ENCODE peak calls at places on chromosomes 6 and 20, in five cellular contexts. K is T47D, G is SK-N-SH, U is HCT116, Q is GM12878. H is an unnamed sample.
A peak's percentile ranks its signal among the peaks of the same experiment; 100 is the strongest.

GRCh38 chr20:50728981-50729874 is 2.2 kb upstream of the PARD6B start:
- DNase-seq in U (peak; percentile 77), Q (no peak), K (peak; percentile 95), G (no peak), H (peak; percentile 75)

GRCh38 chr6:89244237-89244985 is 27.3 kb upstream of the GABRR1 start:
- DNase-seq in Q (no peak), K (no peak), G (no peak), U (no peak), H (no peak)

GRCh38 chr20:3251806-3252205 is 12.8 kb upstream of the SLC4A11 start:
- DNase-seq in U (no peak), K (no peak), Q (no peak), G (no peak), H (no peak)

GRCh38 chr6:28207244-28208179 is 17.6 kb upstream of the ZSCAN9 start:
- DNase-seq in U (no peak), K (no peak), G (peak; percentile 42), Q (no peak), H (no peak)

GRCh38 chr6:48110436-48111142 is 408 bp downstream of the PTCHD4 start:
- DNase-seq in Q (no peak), U (no peak), G (no peak), K (no peak), H (no peak)

GRCh38 chr20:54267510-54268003 is 59.7 kb downstream of the PFDN4 start:
- DNase-seq in G (no peak), U (peak; percentile 87), Q (no peak), K (peak; percentile 91), H (peak; percentile 85)

GRCh38 chr6:73339340-73339739 is 14.7 kb downstream of the DPPA5 start:
- DNase-seq in G (no peak), K (no peak), Q (no peak), U (no peak), H (no peak)

GRCh38 chr20:17710379-17711305 is 10.9 kb downstream of the BANF2 start:
- DNase-seq in U (no peak), Q (no peak), G (no peak), K (no peak), H (peak; percentile 92)

GRCh38 chr6:147674093-147674492 is 165.6 kb downstream of the SAMD5 start:
- DNase-seq in G (no peak), Q (no peak), U (no peak), K (no peak), H (no peak)

DNA sequence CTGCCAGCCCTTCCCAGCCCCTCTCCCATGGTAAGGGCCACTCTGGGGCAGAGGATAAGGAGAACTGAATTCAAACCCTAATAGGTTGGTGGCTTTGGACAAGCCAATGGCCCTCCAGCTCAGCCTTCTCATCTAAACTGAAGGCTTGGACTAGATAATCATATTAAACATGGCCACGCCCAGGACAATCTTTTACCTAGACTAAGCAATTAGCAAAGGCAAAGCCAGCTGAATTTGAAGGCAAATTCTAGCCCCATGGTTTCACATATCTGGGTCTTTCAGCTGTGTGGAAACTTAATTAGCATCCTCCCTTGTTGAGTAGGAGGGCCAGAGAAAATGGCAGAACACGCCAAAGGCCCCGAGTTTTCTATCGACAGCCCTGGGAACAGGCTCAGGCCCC is 10.7 kb downstream of the SLC22A23 start:
- DNase-seq in G (no peak), U (no peak), Q (no peak), K (no peak), H (no peak)
- TF ChIP-seq JUND in G (no peak), U (no peak), Q (no peak), K (no peak), H (no peak)

GRCh38 chr20:57716202-57716601 is 6.4 kb upstream of the PMEPA1 start:
- DNase-seq in K (no peak), Q (no peak), U (no peak), G (no peak), H (no peak)

GRCh38 chr20:57718490-57719009 is 8.7 kb upstream of the PMEPA1 start:
- DNase-seq in Q (peak; percentile 64), K (peak; percentile 99), U (peak; percentile 96), G (peak; percentile 99), H (peak; percentile 65)

GRCh38 chr20:57716893-57717292 is 7.1 kb upstream of the PMEPA1 start:
- DNase-seq in U (no peak), K (no peak), Q (no peak), G (no peak), H (no peak)

GRCh38 chr20:57719951-57720350 is 10.1 kb upstream of the PMEPA1 start:
- DNase-seq in G (no peak), Q (no peak), K (no peak), U (no peak), H (no peak)

GRCh38 chr20:57717797-57718196 is 8.0 kb upstream of the PMEPA1 start:
- DNase-seq in K (peak; percentile 88), Q (no peak), U (no peak), G (no peak), H (no peak)
- TF ChIP-seq JUND in K (peak; percentile 88), Q (no peak), U (no peak), G (no peak), H (no peak)

DNA sequence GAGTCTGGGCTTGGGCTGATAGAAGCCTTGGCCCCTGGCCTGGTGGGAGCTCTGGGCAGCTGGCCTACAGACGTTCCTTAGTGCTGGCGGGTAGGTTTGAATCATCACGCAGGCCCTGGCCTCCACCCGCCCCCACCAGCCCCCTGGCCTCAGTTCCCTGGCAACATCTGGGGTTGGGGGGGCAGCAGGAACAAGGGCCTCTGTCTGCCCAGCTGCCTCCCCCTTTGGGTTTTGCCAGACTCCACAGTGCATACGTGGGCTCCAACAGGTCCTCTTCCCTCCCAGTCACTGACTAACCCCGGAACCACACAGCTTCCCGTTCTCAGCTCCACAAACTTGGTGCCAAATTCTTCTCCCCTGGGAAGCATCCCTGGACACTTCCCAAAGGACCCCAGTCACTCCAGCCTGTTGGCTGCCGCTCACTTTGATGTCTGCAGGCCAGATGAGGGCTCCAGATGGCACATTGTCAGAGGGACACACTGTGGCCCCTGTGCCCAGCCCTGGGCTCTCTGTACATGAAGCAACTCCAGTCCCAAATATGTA is 957 bp upstream of the VEGFA start:
- DNase-seq in K (no peak), Q (no peak), G (peak; percentile 73), U (no peak), H (no peak)
- TF ChIP-seq JUND in K (no peak), Q (no peak), G (no peak), U (no peak), H (no peak)

DNA sequence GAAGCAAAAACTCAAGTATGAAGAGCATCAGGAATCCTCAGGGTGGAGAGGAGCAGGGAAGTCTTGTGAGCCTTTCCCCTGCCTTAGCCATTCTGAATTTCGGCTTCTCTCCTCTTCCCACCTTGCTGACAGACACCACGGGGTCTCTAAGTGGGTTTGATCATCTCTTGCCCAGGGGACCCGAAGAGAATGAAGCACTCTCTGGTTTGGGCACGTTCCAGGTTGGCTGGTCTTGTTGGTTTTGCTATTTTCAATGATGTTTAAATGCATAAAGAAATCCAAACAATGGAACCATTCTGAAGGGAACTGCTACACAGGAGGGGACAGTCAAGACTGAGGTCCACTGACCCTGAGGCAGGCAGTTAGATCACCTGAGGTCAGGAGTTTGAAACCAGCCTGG is 131.7 kb downstream of the PXDC1 start:
- DNase-seq in Q (no peak), G (no peak), K (no peak), U (no peak), H (no peak)
- TF ChIP-seq JUND in Q (no peak), G (no peak), K (no peak), U (no peak), H (no peak)

GRCh38 chr6:32956176-32956575 is 3.3 kb upstream of the HLA-DMA start:
- DNase-seq in G (no peak), U (no peak), K (no peak), Q (no peak), H (no peak)

GRCh38 chr6:32954212-32954745 is 1.4 kb upstream of the HLA-DMA start:
- DNase-seq in Q (no peak), G (no peak), U (no peak), K (no peak), H (no peak)

GRCh38 chr6:32952817-32953739 is at the start of gene HLA-DMA:
- DNase-seq in G (peak; percentile 42), Q (peak; percentile 99), K (peak; percentile 100), U (peak; percentile 81), H (peak; percentile 85)

GRCh38 chr6:32953775-32954174 is 878 bp upstream of the HLA-DMA start:
- DNase-seq in K (no peak), G (no peak), Q (no peak), U (no peak), H (no peak)

DNA sequence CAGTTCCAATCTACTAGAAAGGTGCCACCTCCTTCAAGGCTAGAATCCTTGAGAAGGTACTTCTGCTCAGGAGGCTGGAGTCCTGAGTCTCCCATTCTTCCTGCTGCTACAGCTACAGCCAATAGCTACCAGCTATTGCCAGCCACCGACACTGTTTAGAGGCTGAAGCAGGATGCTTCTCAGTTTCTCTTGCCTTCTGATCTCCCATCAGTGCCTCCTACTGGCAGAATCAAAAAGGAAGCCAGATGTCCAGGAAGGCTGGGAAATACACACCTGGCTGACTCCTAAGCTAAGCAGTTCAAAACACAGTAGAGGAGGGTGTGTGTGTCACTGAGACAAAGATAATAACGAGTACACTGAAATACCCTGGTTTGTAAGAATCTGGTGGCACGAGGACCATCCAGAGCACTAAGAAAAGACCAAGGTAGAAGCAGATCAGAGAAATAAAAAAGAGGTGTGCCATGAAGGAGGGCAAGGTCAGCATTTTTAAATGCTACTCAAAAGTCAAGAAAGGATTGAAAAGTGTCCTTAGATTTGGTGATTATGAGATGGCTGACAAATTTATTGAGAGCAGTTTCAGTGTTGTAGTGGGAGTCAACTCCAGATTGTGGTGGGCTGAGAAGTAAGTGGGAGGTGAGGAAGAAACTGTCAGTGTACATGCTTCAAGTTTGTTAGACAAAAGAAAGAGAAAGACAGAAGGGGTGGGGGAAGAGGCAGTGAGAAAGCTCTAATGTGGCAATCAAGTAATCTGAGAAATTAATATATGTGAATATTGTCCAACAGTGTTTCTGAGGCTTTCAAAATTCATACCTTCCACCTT is 2.3 kb upstream of the HLA-DMA start:
- DNase-seq in K (peak; percentile 54), G (no peak), Q (no peak), U (no peak), H (peak; percentile 39)
- TF ChIP-seq JUND in K (no peak), G (no peak), Q (no peak), U (no peak), H (no peak)

GRCh38 chr20:33009214-33010132 is 2.0 kb downstream of the BPIFB2 start:
- DNase-seq in G (no peak), U (no peak), K (peak; percentile 44), Q (no peak), H (peak; percentile 99)
- TF ChIP-seq JUND in G (no peak), U (no peak), K (no peak), Q (no peak), H (peak; percentile 84)

GRCh38 chr6:38306915-38307314 is 332.8 kb downstream of the BTBD9 start:
- DNase-seq in K (no peak), G (no peak), U (no peak), Q (no peak), H (no peak)
- TF ChIP-seq JUND in K (no peak), G (no peak), U (no peak), Q (no peak), H (no peak)

GRCh38 chr6:46053034-46053933 is 37.6 kb upstream of the CLIC5 start:
- DNase-seq in Q (no peak), G (no peak), K (no peak), U (no peak), H (no peak)
- TF ChIP-seq JUND in Q (no peak), G (no peak), K (no peak), U (no peak), H (no peak)